ENCODE peak calls at places on chromosomes 3 and 15, in four cellular contexts. R is SJCRH30, M is RWPE1, T is tibial nerve. Q is an unnamed sample.

GRCh38 chr3:40404591-40405198 is 17.7 kb downstream of the ENTPD3 start:
- DNase-seq in R (no peak), M (no peak), T (no peak), Q (no peak)

GRCh38 chr3:182937293-182938051 is 42.9 kb downstream of the DCUN1D1 start:
- DNase-seq in R (peak), M (no peak), T (no peak), Q (no peak)

GRCh38 chr3:125585595-125586223 is 9.6 kb downstream of the OSBPL11 start:
- DNase-seq in R (peak), M (peak), T (peak), Q (no peak)

GRCh38 chr3:135762188-135762853 is 203.2 kb upstream of the PPP2R3A start:
- DNase-seq in R (peak), M (no peak), T (no peak), Q (no peak)

GRCh38 chr3:50388021-50388719 is 28.8 kb upstream of the TMEM115 start:
- DNase-seq in R (no peak), M (no peak), T (no peak), Q (no peak)

GRCh38 chr15:85974348-85974705 is 105.3 kb upstream of the AGBL1 start:
- DNase-seq in R (no peak), M (peak), T (no peak), Q (no peak)

GRCh38 chr3:51798561-51798960 is 19.5 kb upstream of the IQCF6 start:
- DNase-seq in R (no peak), M (no peak), T (no peak), Q (no peak)

GRCh38 chr3:156655819-156656566 is 18.4 kb upstream of the TIPARP start:
- DNase-seq in R (no peak), M (no peak), T (no peak), Q (no peak)

GRCh38 chr3:134373942-134374790 is at the start of gene AMOTL2:
- DNase-seq in R (peak), M (peak), T (peak), Q (peak)

GRCh38 chr3:194494951-194495374 is 8.2 kb upstream of the ATP13A3 start:
- DNase-seq in R (no peak), M (no peak), T (no peak), Q (no peak)

GRCh38 chr3:20323307-20323927 is 137.4 kb upstream of the SGO1 start:
- DNase-seq in R (no peak), M (no peak), T (no peak), Q (no peak)

GRCh38 chr15:74763416-74763815 is 14.8 kb downstream of the CYP1A2 start:
- DNase-seq in R (no peak), M (peak), T (no peak), Q (peak)

GRCh38 chr3:64266983-64267382 is 41.7 kb upstream of the PRICKLE2 start:
- DNase-seq in R (no peak), M (no peak), T (no peak), Q (no peak)

GRCh38 chr3:153970735-153971347 is 150.3 kb upstream of the ARHGEF26 start:
- DNase-seq in R (peak), M (peak), T (no peak), Q (no peak)

GRCh38 chr3:50648297-50648696 is 26.4 kb upstream of the DOCK3 start:
- DNase-seq in R (no peak), M (no peak), T (no peak), Q (no peak)

GRCh38 chr3:43014990-43015389 is 35.9 kb downstream of the GASK1A start:
- DNase-seq in R (no peak), M (no peak), T (no peak), Q (no peak)

GRCh38 chr3:15313461-15313860 is 18.9 kb downstream of the SH3BP5 start:
- DNase-seq in R (no peak), M (no peak), T (no peak), Q (peak)

GRCh38 chr3:9290556-9290955 is 41.1 kb upstream of the SRGAP3 start:
- DNase-seq in R (no peak), M (no peak), T (no peak), Q (no peak)

GRCh38 chr3:103712320-103713008 is 1277.6 kb downstream of the ZPLD1 start:
- DNase-seq in R (no peak), M (peak), T (no peak), Q (no peak)

GRCh38 chr3:194163697-194164096 is 27.7 kb downstream of the HES1 start:
- DNase-seq in R (no peak), M (no peak), T (no peak), Q (no peak)

GRCh38 chr3:60079076-60079475 is 1029.3 kb upstream of the CFAP20DC start:
- DNase-seq in R (no peak), M (no peak), T (no peak), Q (no peak)

GRCh38 chr15:36951747-36952247 is 148.6 kb downstream of the MEIS2 start:
- DNase-seq in R (no peak), M (peak), T (no peak), Q (no peak)

GRCh38 chr15:49031764-49032270 is 14.4 kb downstream of the SECISBP2L start:
- DNase-seq in R (no peak), M (no peak), T (no peak), Q (no peak)

GRCh38 chr15:89847101-89847500 is 32.4 kb upstream of the ANPEP start:
- DNase-seq in R (no peak), M (no peak), T (no peak), Q (no peak)
- H3K27ac ChIP-seq in R (no peak), M (peak), T (no peak), Q (no peak)

DNA sequence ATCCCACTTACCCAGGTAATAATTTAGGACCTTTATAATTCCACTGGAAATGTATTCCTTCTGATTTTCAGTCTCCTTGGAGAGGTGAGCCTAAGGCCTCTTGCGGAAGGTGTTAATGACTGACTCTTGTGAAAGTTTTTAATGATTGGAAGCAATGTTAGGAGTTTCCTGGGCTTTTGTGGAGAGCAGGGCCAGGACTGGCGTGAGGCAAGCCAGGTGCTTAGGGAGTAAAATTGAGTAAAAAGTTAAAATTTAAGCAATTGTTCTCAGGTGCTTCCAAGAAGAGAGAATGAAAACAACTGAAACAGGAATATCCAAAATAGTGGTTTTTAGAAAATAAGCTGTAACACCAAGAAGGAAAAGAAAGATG is 130.6 kb upstream of the TGFBR2 start:
- DNase-seq in R (no peak), M (no peak), T (no peak), Q (no peak)
- H3K27ac ChIP-seq in R (no peak), M (no peak), T (no peak), Q (no peak)

DNA sequence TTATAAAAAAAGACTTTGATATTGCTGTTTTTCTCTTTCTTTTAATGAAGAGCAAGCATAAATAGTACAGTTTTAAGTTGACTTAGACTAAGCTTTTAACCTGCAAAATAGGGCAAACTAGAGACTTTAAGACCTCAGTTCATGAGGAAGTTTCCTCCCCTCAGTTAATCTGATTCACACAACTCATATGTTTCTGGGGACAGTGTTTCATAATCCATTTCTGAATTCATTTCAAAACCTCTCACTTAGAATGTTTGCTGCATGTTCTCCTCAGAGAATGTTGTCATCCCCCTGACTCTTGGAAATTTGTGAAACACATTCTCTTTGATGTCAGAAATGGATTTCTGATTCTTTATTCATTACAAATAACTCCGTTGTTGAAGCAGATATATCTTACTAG is 79.3 kb upstream of the SKOR1 start:
- DNase-seq in R (no peak), M (peak), T (no peak), Q (no peak)
- H3K27ac ChIP-seq in R (no peak), M (no peak), T (no peak), Q (peak)

GRCh38 chr15:99333981-99334380 is 82.7 kb downstream of the LRRC28 start:
- DNase-seq in R (no peak), M (no peak), T (no peak), Q (no peak)
- H3K27ac ChIP-seq in R (no peak), M (no peak), T (no peak), Q (no peak)

GRCh38 chr3:54892168-54892567 is 35.7 kb downstream of the LRTM1 start:
- DNase-seq in R (no peak), M (no peak), T (no peak), Q (no peak)
- H3K27ac ChIP-seq in R (peak), M (peak), T (no peak), Q (no peak)

GRCh38 chr15:88391700-88392099 is 75.5 kb downstream of the MRPL46 start:
- DNase-seq in R (no peak), M (no peak), T (no peak), Q (no peak)

GRCh38 chr15:88388702-88389101 is 78.5 kb downstream of the MRPL46 start:
- DNase-seq in R (no peak), M (no peak), T (no peak), Q (no peak)

GRCh38 chr15:88391006-88391405 is 76.2 kb downstream of the MRPL46 start:
- DNase-seq in R (no peak), M (no peak), T (no peak), Q (no peak)

GRCh38 chr15:88390502-88390901 is 76.7 kb downstream of the MRPL46 start:
- DNase-seq in R (no peak), M (no peak), T (no peak), Q (no peak)

GRCh38 chr15:88389120-88389519 is 78.1 kb downstream of the MRPL46 start:
- DNase-seq in R (peak), M (no peak), T (no peak), Q (no peak)
- H3K27ac ChIP-seq in R (no peak), M (no peak), T (no peak), Q (no peak)